ENCODE peak calls at places on chromosomes 6 and 20, in seven cellular contexts. H is sigmoid colon, A is A549, Y is transverse colon, B is SK-N-SH, N is stomach, O is upper lobe of left lung. U is an unnamed sample.

GRCh38 chr6:1315560-1316386 is 3.9 kb downstream of the FOXQ1 start:
- DNase-seq in O (no peak), N (no peak), A (no peak), B (no peak), Y (no peak), H (no peak), U (no peak)

GRCh38 chr6:133977983-133978895 is 25.2 kb downstream of the TBPL1 start:
- DNase-seq in B (peak; percentile 33), A (no peak), H (no peak), Y (no peak), O (peak; percentile 29), N (no peak), U (no peak)

GRCh38 chr6:45806172-45806571 is 209.5 kb downstream of the CLIC5 start:
- DNase-seq in B (no peak), H (no peak), O (no peak), A (no peak), Y (no peak), N (no peak), U (no peak)

GRCh38 chr6:16441262-16441661 is 202.9 kb downstream of the GMPR start:
- DNase-seq in N (no peak), O (no peak), A (no peak), H (no peak), Y (no peak), B (no peak), U (no peak)

GRCh38 chr6:15254074-15254975 is 8.5 kb downstream of the JARID2 start:
- DNase-seq in A (no peak), O (no peak), Y (no peak), B (no peak), N (peak; percentile 47), H (no peak), U (no peak)

GRCh38 chr6:135624402-135625297 is 127.1 kb upstream of the AHI1 start:
- DNase-seq in A (no peak), Y (no peak), B (no peak), O (no peak), N (no peak), H (no peak), U (no peak)

GRCh38 chr6:71387179-71387578 is 98.6 kb downstream of the OGFRL1 start:
- DNase-seq in Y (no peak), A (no peak), H (no peak), N (no peak), B (no peak), O (no peak), U (no peak)

GRCh38 chr6:14792118-14792955 is 453.5 kb upstream of the JARID2 start:
- DNase-seq in A (no peak), Y (no peak), B (no peak), H (no peak), O (no peak), N (no peak), U (no peak)

GRCh38 chr6:626236-626635 is 30.7 kb downstream of the HUS1B start:
- DNase-seq in B (no peak), N (no peak), H (no peak), O (no peak), Y (no peak), A (no peak), U (no peak)

GRCh38 chr6:106421491-106421890 is 61.0 kb downstream of the CRYBG1 start:
- DNase-seq in O (no peak), A (no peak), B (no peak), H (no peak), Y (no peak), N (no peak), U (no peak)

GRCh38 chr20:58642465-58642864 is 8.6 kb upstream of the STX16 start:
- DNase-seq in Y (no peak), H (no peak), B (no peak), N (peak; percentile 8), A (no peak), O (no peak), U (no peak)

GRCh38 chr6:40352006-40352405 is 235.2 kb downstream of the LRFN2 start:
- DNase-seq in Y (no peak), A (no peak), N (no peak), H (peak; percentile 11), B (no peak), O (no peak), U (no peak)

GRCh38 chr20:43731469-43731868 is 4.7 kb upstream of the GTSF1L start:
- DNase-seq in B (no peak), O (no peak), Y (no peak), H (no peak), A (no peak), N (no peak), U (no peak)

GRCh38 chr6:157276134-157276532 is 47.2 kb downstream of the TMEM242 start:
- DNase-seq in B (no peak), N (no peak), O (no peak), Y (no peak), A (no peak), H (no peak), U (no peak)

GRCh38 chr6:307874-308273 is 15.6 kb downstream of the DUSP22 start:
- DNase-seq in H (no peak), N (no peak), O (peak; percentile 12), A (no peak), B (no peak), Y (no peak), U (no peak)

GRCh38 chr6:75526502-75527127 is 33.0 kb upstream of the FILIP1 start:
- DNase-seq in A (peak; percentile 21), O (peak; percentile 46), N (peak; percentile 69), H (peak; percentile 75), Y (peak; percentile 62), B (peak; percentile 30), U (peak; percentile 19)

GRCh38 chr20:1184638-1185315 is at the start of gene TMEM74B:
- DNase-seq in O (no peak), Y (no peak), H (no peak), A (no peak), B (peak; percentile 79), N (no peak), U (no peak)

GRCh38 chr6:30685157-30685976 is 1.1 kb downstream of the PPP1R18 start:
- DNase-seq in N (no peak), Y (peak; percentile 36), H (peak; percentile 73), A (no peak), O (no peak), B (no peak), U (no peak)

GRCh38 chr6:43713611-43714310 is 26.2 kb upstream of the MRPS18A start:
- DNase-seq in N (no peak), H (peak; percentile 51), O (no peak), Y (no peak), A (no peak), B (no peak), U (no peak)

GRCh38 chr6:155201461-155202226 is 62.2 kb upstream of the CLDN20 start:
- DNase-seq in H (no peak), B (no peak), A (no peak), N (no peak), O (no peak), Y (no peak), U (no peak)

GRCh38 chr6:73704260-73704659 is 8.3 kb downstream of the CD109 start:
- DNase-seq in A (peak; percentile 38), H (no peak), O (no peak), B (no peak), N (no peak), Y (no peak), U (no peak)

GRCh38 chr20:63025534-63026331 is 19.0 kb upstream of the BHLHE23 start:
- DNase-seq in H (no peak), B (peak; percentile 65), N (no peak), A (no peak), Y (no peak), O (no peak), U (no peak)

GRCh38 chr20:59230385-59230784 is 66.8 kb downstream of the ZNF831 start:
- DNase-seq in Y (no peak), N (no peak), A (no peak), O (no peak), H (no peak), B (no peak), U (no peak)

GRCh38 chr6:14802761-14803160 is 443.1 kb upstream of the JARID2 start:
- DNase-seq in O (no peak), Y (no peak), H (no peak), B (no peak), A (no peak), N (no peak), U (no peak)

GRCh38 chr20:50758469-50758868 is 27.1 kb downstream of the PARD6B start:
- DNase-seq in N (no peak), H (no peak), B (no peak), A (no peak), Y (no peak), O (no peak), U (no peak)

GRCh38 chr20:37693629-37694626 is at the start of gene CTNNBL1:
- DNase-seq in H (peak; percentile 98), N (peak; percentile 98), O (peak; percentile 98), B (peak; percentile 94), A (peak; percentile 88), Y (peak; percentile 98), U (peak; percentile 99)
- TF ChIP-seq EP300 in H (no peak), N (no peak), O (no peak), B (peak; percentile 13), A (no peak), Y (no peak), U (no peak)

DNA sequence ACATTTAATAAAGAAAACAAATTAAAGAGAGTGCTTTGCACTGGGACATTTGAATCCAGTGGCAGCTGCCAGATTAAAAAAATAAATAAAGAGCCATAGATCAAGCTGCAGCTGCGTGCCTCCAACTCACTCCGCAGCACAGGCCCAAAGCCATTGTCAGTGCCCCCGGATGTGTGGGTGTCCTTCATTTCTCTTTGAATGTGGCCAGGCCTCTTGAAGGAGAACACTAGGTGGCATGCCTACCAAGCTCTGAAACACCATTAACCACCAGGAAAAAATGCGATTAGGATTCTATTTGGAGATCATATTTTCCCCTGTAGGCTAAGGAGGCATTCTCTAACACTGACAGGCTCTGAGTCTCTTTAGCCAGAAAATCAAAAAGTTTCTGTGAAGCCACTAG is 549.8 kb downstream of the PRKN start:
- DNase-seq in H (no peak), A (no peak), N (no peak), Y (no peak), O (no peak), B (peak; percentile 35), U (no peak)
- TF ChIP-seq CTCF in H (no peak), A (no peak), N (no peak), Y (no peak), O (no peak), B (no peak), U (no peak)

DNA sequence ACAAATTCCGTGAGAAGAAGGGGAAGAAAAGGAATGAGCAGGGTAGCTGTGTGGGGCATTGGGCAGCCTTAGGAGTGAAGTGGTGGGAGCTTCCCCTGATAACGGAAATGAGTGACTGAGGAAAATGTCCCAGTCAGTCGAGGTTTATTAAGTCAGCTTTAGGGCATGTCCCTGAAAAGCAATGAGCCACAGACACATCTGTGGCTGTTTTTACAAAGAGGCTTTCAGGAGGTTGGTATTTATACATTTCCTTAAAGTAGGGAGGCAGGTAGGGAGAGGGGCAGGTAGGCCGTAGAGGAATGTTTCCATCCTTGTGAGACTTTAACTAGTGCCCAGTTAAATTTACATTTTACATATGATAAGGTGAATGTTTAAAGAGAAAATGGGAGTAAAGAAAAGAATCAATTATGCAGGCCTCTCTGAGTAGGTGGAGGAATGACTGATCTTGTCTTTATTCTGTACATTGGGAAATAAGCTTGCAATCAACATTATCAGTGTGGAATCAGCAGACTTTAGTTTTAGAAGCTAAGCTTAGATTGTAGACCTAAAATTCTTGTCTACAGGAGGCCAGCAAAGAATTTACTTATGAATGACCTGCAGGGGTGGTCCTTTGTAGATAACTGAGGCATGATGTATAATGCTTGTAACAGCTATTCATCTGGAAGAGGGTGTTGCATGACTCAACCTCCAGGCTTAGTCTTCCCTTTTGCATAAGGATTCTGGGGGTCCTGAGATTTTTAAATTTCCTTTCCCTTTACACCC is 18.5 kb downstream of the SLC22A2 start:
- DNase-seq in B (no peak), O (no peak), Y (no peak), N (no peak), A (no peak), H (no peak), U (no peak)
- TF ChIP-seq EP300 in B (no peak), O (no peak), Y (no peak), N (no peak), A (no peak), H (no peak), U (no peak)

GRCh38 chr20:5786930-5787826 is 37.0 kb downstream of the SHLD1 start:
- DNase-seq in B (no peak), N (no peak), H (no peak), A (no peak), O (no peak), Y (no peak), U (peak; percentile 31)
- TF ChIP-seq CTCF in B (no peak), N (no peak), H (no peak), A (no peak), O (no peak), Y (no peak), U (no peak)